ENCODE peak calls at places on chromosomes 3 and 15, in nine cellular contexts. G, U, Y, Q, Z, L, O, J and B are unnamed samples.

GRCh38 chr3:101836907-101837598 is 12.3 kb upstream of the NFKBIZ start:
- DNase-seq in J (peak; percentile 67), Z (no peak), G (no peak), O (no peak), L (no peak), U (peak; percentile 57), Y (no peak), Q (no peak), B (no peak)

GRCh38 chr3:14403636-14404395 is 1.4 kb downstream of the SLC6A6 start:
- DNase-seq in Z (no peak), Y (no peak), L (peak; percentile 72), U (peak; percentile 62), Q (no peak), J (peak; percentile 33), G (no peak), O (peak; percentile 67), B (peak; percentile 57)

GRCh38 chr15:33987444-33987843 is 19.1 kb downstream of the CHRM5 start:
- DNase-seq in U (no peak), O (no peak), G (no peak), Z (no peak), J (no peak), L (no peak), Q (no peak), Y (no peak), B (no peak)

GRCh38 chr3:192850501-192850981 is 67.1 kb downstream of the MB21D2 start:
- DNase-seq in Z (no peak), Y (peak; percentile 27), Q (no peak), G (peak; percentile 14), J (no peak), L (no peak), U (peak; percentile 67), O (no peak), B (no peak)

GRCh38 chr3:99396651-99397050 is 241.7 kb upstream of the COL8A1 start:
- DNase-seq in L (no peak), J (no peak), Q (no peak), G (no peak), Y (no peak), O (no peak), Z (no peak), U (no peak), B (no peak)

GRCh38 chr3:139378587-139378986 is 10.9 kb downstream of the COPB2 start:
- DNase-seq in J (peak; percentile 94), Z (no peak), L (no peak), Q (no peak), U (no peak), O (no peak), G (no peak), Y (no peak), B (no peak)

GRCh38 chr15:80502782-80503181 is 98.6 kb downstream of the ARNT2 start:
- DNase-seq in O (peak; percentile 34), L (no peak), Z (no peak), J (no peak), U (no peak), Q (no peak), Y (no peak), G (no peak), B (no peak)

GRCh38 chr3:98574157-98574556 is 19.3 kb downstream of the CPOX start:
- DNase-seq in U (no peak), O (no peak), Q (no peak), L (no peak), J (no peak), Y (no peak), G (no peak), Z (no peak), B (no peak)

GRCh38 chr15:59362339-59362738 is 10.3 kb downstream of the MYO1E start:
- DNase-seq in Y (no peak), Q (no peak), J (no peak), G (no peak), U (no peak), O (no peak), L (no peak), Z (no peak), B (no peak)

GRCh38 chr3:42256135-42256819 is 9.7 kb downstream of the CCK start:
- DNase-seq in O (no peak), Y (no peak), Z (no peak), G (no peak), L (no peak), Q (no peak), J (no peak), U (peak; percentile 67), B (no peak)

GRCh38 chr3:193772389-193772788 is 179.4 kb downstream of the OPA1 start:
- DNase-seq in Z (no peak), U (no peak), G (no peak), O (no peak), Q (no peak), L (no peak), J (peak; percentile 9), Y (no peak), B (no peak)

GRCh38 chr3:178325330-178325729 is 210.9 kb upstream of the KCNMB2 start:
- DNase-seq in U (no peak), O (no peak), Y (no peak), G (no peak), L (no peak), Z (no peak), Q (no peak), J (peak; percentile 56), B (no peak)

GRCh38 chr15:42846647-42847046 is 73.9 kb downstream of the TTBK2 start:
- DNase-seq in G (no peak), Q (no peak), U (no peak), Y (no peak), Z (no peak), J (no peak), L (no peak), O (no peak), B (no peak)

GRCh38 chr3:123711356-123711755 is 126.5 kb upstream of the HACD2 start:
- DNase-seq in L (no peak), O (no peak), Q (no peak), Z (no peak), G (no peak), Y (no peak), U (no peak), J (no peak), B (no peak)

GRCh38 chr15:44715797-44716334 is 4.5 kb downstream of the B2M start:
- DNase-seq in L (no peak), G (no peak), Y (no peak), Q (no peak), O (no peak), U (no peak), Z (no peak), J (no peak), B (no peak)

GRCh38 chr15:32983679-32984078 is 210.8 kb downstream of the FMN1 start:
- DNase-seq in Z (no peak), Q (no peak), Y (no peak), U (no peak), G (no peak), O (no peak), J (no peak), L (no peak), B (no peak)

GRCh38 chr3:63948995-63949394 is 36.8 kb upstream of the SCAANT1 start:
- DNase-seq in Z (no peak), U (no peak), G (no peak), L (no peak), Q (no peak), O (no peak), Y (no peak), J (no peak), B (no peak)